ENCODE peak calls at places on chromosomes 11 and 22, in seven cellular contexts. One of them, this sample, is unnamed.

GRCh38 chr11:77515063-77515462 is 41.2 kb upstream of the PAK1 start:
- DNase-seq in H1: no peak
- DNase-seq in HepG2: no peak
- DNase-seq in A549: no peak
- DNase-seq in K562: no peak
- DNase-seq in HCT116: no peak
- DNase-seq in GM12878: no peak
- DNase-seq in this sample: no peak

GRCh38 chr11:1734571-1735081 is 15.8 kb downstream of the IFITM10 start:
- DNase-seq in K562: no peak
- DNase-seq in HCT116: no peak
- DNase-seq in A549: no peak
- DNase-seq in GM12878: no peak
- DNase-seq in H1: no peak
- DNase-seq in HepG2: no peak
- DNase-seq in this sample: no peak

GRCh38 chr11:91305402-91305801 is 919.2 kb upstream of the FAT3 start:
- DNase-seq in HepG2: no peak
- DNase-seq in GM12878: no peak
- DNase-seq in HCT116: no peak
- DNase-seq in A549: no peak
- DNase-seq in H1: peak
- DNase-seq in K562: no peak
- DNase-seq in this sample: no peak

GRCh38 chr11:26964335-26964734 is 29.6 kb upstream of the FIBIN start:
- DNase-seq in HepG2: no peak
- DNase-seq in GM12878: no peak
- DNase-seq in K562: no peak
- DNase-seq in H1: no peak
- DNase-seq in HCT116: no peak
- DNase-seq in A549: no peak
- DNase-seq in this sample: peak

GRCh38 chr22:33577862-33578411 is 342.3 kb downstream of the LARGE1 start:
- DNase-seq in A549: peak
- DNase-seq in H1: no peak
- DNase-seq in K562: no peak
- DNase-seq in HepG2: peak
- DNase-seq in HCT116: no peak
- DNase-seq in GM12878: no peak
- DNase-seq in this sample: no peak

GRCh38 chr11:46210133-46210636 is 67.3 kb upstream of the CREB3L1 start:
- DNase-seq in K562: peak
- DNase-seq in GM12878: peak
- DNase-seq in A549: peak
- DNase-seq in H1: no peak
- DNase-seq in HepG2: peak
- DNase-seq in HCT116: no peak
- DNase-seq in this sample: peak

GRCh38 chr11:69563946-69564780 is 76.8 kb upstream of the CCND1 start:
- DNase-seq in K562: no peak
- DNase-seq in A549: no peak
- DNase-seq in GM12878: no peak
- DNase-seq in HepG2: peak
- DNase-seq in HCT116: no peak
- DNase-seq in H1: no peak
- DNase-seq in this sample: peak

GRCh38 chr11:119977584-119977860 is 160.4 kb downstream of the TRIM29 start:
- DNase-seq in K562: no peak
- DNase-seq in HepG2: no peak
- DNase-seq in H1: no peak
- DNase-seq in GM12878: no peak
- DNase-seq in A549: no peak
- DNase-seq in HCT116: no peak
- DNase-seq in this sample: no peak

GRCh38 chr11:119863811-119864601 is 135.0 kb upstream of the NECTIN1 start:
- DNase-seq in A549: no peak
- DNase-seq in HCT116: no peak
- DNase-seq in K562: no peak
- DNase-seq in GM12878: no peak
- DNase-seq in H1: no peak
- DNase-seq in HepG2: no peak
- DNase-seq in this sample: no peak

GRCh38 chr11:122085264-122085663 is 30.8 kb downstream of the BLID start:
- DNase-seq in GM12878: no peak
- DNase-seq in HCT116: no peak
- DNase-seq in HepG2: no peak
- DNase-seq in A549: no peak
- DNase-seq in K562: no peak
- DNase-seq in H1: no peak
- DNase-seq in this sample: peak

GRCh38 chr11:86988351-86988881 is 33.2 kb upstream of the FZD4 start:
- DNase-seq in HepG2: no peak
- DNase-seq in HCT116: no peak
- DNase-seq in GM12878: no peak
- DNase-seq in K562: no peak
- DNase-seq in A549: no peak
- DNase-seq in H1: no peak
- DNase-seq in this sample: no peak

GRCh38 chr11:107696140-107696539 is 15.7 kb downstream of the SLN start:
- DNase-seq in HepG2: no peak
- DNase-seq in A549: peak
- DNase-seq in H1: no peak
- DNase-seq in K562: no peak
- DNase-seq in HCT116: peak
- DNase-seq in GM12878: no peak
- DNase-seq in this sample: peak

GRCh38 chr11:15707971-15708370 is 593.2 kb downstream of the INSC start:
- DNase-seq in A549: peak
- DNase-seq in HepG2: no peak
- DNase-seq in K562: no peak
- DNase-seq in HCT116: no peak
- DNase-seq in H1: no peak
- DNase-seq in GM12878: no peak
- DNase-seq in this sample: peak

GRCh38 chr11:96013459-96014213 is 89.7 kb upstream of the MTMR2 start:
- DNase-seq in H1: no peak
- DNase-seq in HepG2: no peak
- DNase-seq in A549: no peak
- DNase-seq in GM12878: no peak
- DNase-seq in K562: no peak
- DNase-seq in HCT116: no peak
- DNase-seq in this sample: no peak

GRCh38 chr11:94938399-94939055 is 34.8 kb downstream of the CWC15 start:
- DNase-seq in GM12878: no peak
- DNase-seq in HepG2: no peak
- DNase-seq in HCT116: no peak
- DNase-seq in K562: no peak
- DNase-seq in A549: no peak
- DNase-seq in H1: no peak
- DNase-seq in this sample: peak

GRCh38 chr11:33358150-33358831 is 101.1 kb downstream of the HIPK3 start:
- DNase-seq in A549: no peak
- DNase-seq in H1: no peak
- DNase-seq in K562: no peak
- DNase-seq in GM12878: no peak
- DNase-seq in HepG2: no peak
- DNase-seq in HCT116: no peak
- DNase-seq in this sample: no peak

GRCh38 chr11:68327586-68328370 is 15.4 kb downstream of the LRP5 start:
- DNase-seq in H1: no peak
- DNase-seq in A549: no peak
- DNase-seq in HCT116: no peak
- DNase-seq in K562: no peak
- DNase-seq in GM12878: no peak
- DNase-seq in HepG2: no peak
- DNase-seq in this sample: no peak

GRCh38 chr11:118435233-118435892 is 929 bp upstream of the KMT2A start:
- DNase-seq in GM12878: no peak
- DNase-seq in HepG2: peak
- DNase-seq in H1: peak
- DNase-seq in HCT116: peak
- DNase-seq in K562: peak
- DNase-seq in A549: peak
- DNase-seq in this sample: peak

GRCh38 chr22:48494256-48494967 is 1333.3 kb downstream of the BRD1 start:
- DNase-seq in HepG2: no peak
- DNase-seq in GM12878: no peak
- DNase-seq in A549: no peak
- DNase-seq in HCT116: no peak
- DNase-seq in K562: no peak
- DNase-seq in H1: no peak
- DNase-seq in this sample: no peak

GRCh38 chr11:76176463-76176862 is 29.8 kb downstream of the WNT11 start:
- DNase-seq in HCT116: no peak
- DNase-seq in GM12878: no peak
- DNase-seq in H1: no peak
- DNase-seq in K562: no peak
- DNase-seq in A549: no peak
- DNase-seq in HepG2: no peak
- DNase-seq in this sample: no peak

GRCh38 chr11:82981852-82982251 is 80.3 kb downstream of the DDIAS start:
- DNase-seq in GM12878: no peak
- DNase-seq in K562: peak
- DNase-seq in HCT116: no peak
- DNase-seq in HepG2: no peak
- DNase-seq in A549: no peak
- DNase-seq in H1: no peak
- DNase-seq in this sample: no peak

GRCh38 chr22:44449683-44450425 is 48.2 kb downstream of the RTL6 start:
- DNase-seq in A549: no peak
- DNase-seq in GM12878: no peak
- DNase-seq in HepG2: no peak
- DNase-seq in K562: no peak
- DNase-seq in H1: no peak
- DNase-seq in HCT116: no peak
- DNase-seq in this sample: no peak

GRCh38 chr11:11510939-11511338 is 110.9 kb downstream of the GALNT18 start:
- DNase-seq in H1: no peak
- DNase-seq in HepG2: no peak
- DNase-seq in HCT116: no peak
- DNase-seq in A549: no peak
- DNase-seq in K562: no peak
- DNase-seq in GM12878: no peak
- DNase-seq in this sample: peak

GRCh38 chr11:77886401-77886800 is 65.5 kb downstream of the AAMDC start:
- DNase-seq in HCT116: no peak
- DNase-seq in H1: no peak
- DNase-seq in K562: no peak
- DNase-seq in HepG2: no peak
- DNase-seq in A549: no peak
- DNase-seq in GM12878: peak
- DNase-seq in this sample: no peak

GRCh38 chr11:111327908-111328624 is 29.7 kb downstream of the POU2AF3 start:
- DNase-seq in HepG2: no peak
- DNase-seq in K562: no peak
- DNase-seq in A549: no peak
- DNase-seq in HCT116: no peak
- DNase-seq in GM12878: no peak
- DNase-seq in H1: no peak
- DNase-seq in this sample: no peak

GRCh38 chr22:37967147-37967546 is 13.6 kb downstream of the POLR2F start:
- DNase-seq in H1: no peak
- DNase-seq in HepG2: no peak
- DNase-seq in GM12878: no peak
- DNase-seq in K562: no peak
- DNase-seq in HCT116: no peak
- DNase-seq in A549: no peak
- DNase-seq in this sample: peak

GRCh38 chr11:6458352-6458751 is 15.4 kb downstream of the TRIM3 start:
- DNase-seq in H1: no peak
- DNase-seq in A549: no peak
- DNase-seq in HCT116: no peak
- DNase-seq in K562: no peak
- DNase-seq in HepG2: no peak
- DNase-seq in GM12878: no peak
- DNase-seq in this sample: no peak
- TF ChIP-seq CEBPB in H1: no peak
- TF ChIP-seq CEBPB in A549: no peak
- TF ChIP-seq CEBPB in HCT116: no peak
- TF ChIP-seq CEBPB in K562: no peak
- TF ChIP-seq CEBPB in HepG2: no peak
- TF ChIP-seq CEBPB in GM12878: no peak
- TF ChIP-seq CEBPB in this sample: no peak

GRCh38 chr11:44755553-44756505 is 29.1 kb downstream of the TSPAN18 start:
- DNase-seq in H1: no peak
- DNase-seq in HCT116: no peak
- DNase-seq in HepG2: no peak
- DNase-seq in A549: no peak
- DNase-seq in GM12878: no peak
- DNase-seq in K562: no peak
- DNase-seq in this sample: no peak
- TF ChIP-seq CEBPB in H1: no peak
- TF ChIP-seq CEBPB in HCT116: no peak
- TF ChIP-seq CEBPB in HepG2: no peak
- TF ChIP-seq CEBPB in A549: no peak
- TF ChIP-seq CEBPB in GM12878: no peak
- TF ChIP-seq CEBPB in K562: no peak
- TF ChIP-seq CEBPB in this sample: no peak

GRCh38 chr22:35131423-35132050 is 65.6 kb downstream of the ISX start:
- DNase-seq in K562: peak
- DNase-seq in GM12878: no peak
- DNase-seq in H1: no peak
- DNase-seq in A549: no peak
- DNase-seq in HCT116: no peak
- DNase-seq in HepG2: no peak
- DNase-seq in this sample: no peak
- TF ChIP-seq CEBPB in K562: no peak
- TF ChIP-seq CEBPB in GM12878: no peak
- TF ChIP-seq CEBPB in H1: no peak
- TF ChIP-seq CEBPB in A549: no peak
- TF ChIP-seq CEBPB in HCT116: no peak
- TF ChIP-seq CEBPB in HepG2: no peak
- TF ChIP-seq CEBPB in this sample: no peak

DNA sequence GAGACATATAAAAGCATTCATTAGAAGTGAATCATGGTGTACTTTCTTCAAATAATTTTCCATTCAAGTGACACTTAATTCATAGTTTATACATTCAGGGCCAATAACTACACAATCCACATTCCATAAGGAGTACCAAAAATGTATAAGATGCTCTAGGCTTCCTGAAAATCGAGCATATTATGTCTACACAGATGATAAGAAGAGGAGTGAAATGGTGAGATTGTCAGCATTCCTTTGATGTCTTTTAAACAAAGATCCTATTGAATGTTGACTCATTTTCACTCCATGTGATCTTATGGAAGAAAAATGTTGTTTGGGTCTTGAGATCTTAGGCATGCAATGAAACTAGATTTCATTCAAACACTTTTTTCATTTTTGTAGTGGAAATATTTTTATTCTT is 843.2 kb downstream of the KCNA4 start:
- DNase-seq in HepG2: peak
- DNase-seq in GM12878: no peak
- DNase-seq in A549: peak
- DNase-seq in H1: no peak
- DNase-seq in HCT116: peak
- DNase-seq in K562: no peak
- DNase-seq in this sample: peak
- TF ChIP-seq CEBPB in HepG2: no peak
- TF ChIP-seq CEBPB in GM12878: no peak
- TF ChIP-seq CEBPB in A549: peak
- TF ChIP-seq CEBPB in H1: no peak
- TF ChIP-seq CEBPB in HCT116: no peak
- TF ChIP-seq CEBPB in K562: no peak
- TF ChIP-seq CEBPB in this sample: peak

GRCh38 chr11:134725939-134726639 is 314.0 kb upstream of the B3GAT1 start:
- DNase-seq in A549: peak
- DNase-seq in HCT116: peak
- DNase-seq in GM12878: no peak
- DNase-seq in K562: peak
- DNase-seq in H1: no peak
- DNase-seq in HepG2: peak
- DNase-seq in this sample: no peak
- TF ChIP-seq CEBPB in A549: no peak
- TF ChIP-seq CEBPB in HCT116: no peak
- TF ChIP-seq CEBPB in GM12878: no peak
- TF ChIP-seq CEBPB in K562: no peak
- TF ChIP-seq CEBPB in H1: no peak
- TF ChIP-seq CEBPB in HepG2: no peak
- TF ChIP-seq CEBPB in this sample: no peak